ENCODE peak calls at places on chromosome 3, in four cellular contexts. V, H, W and A are unnamed samples.

GRCh38 chr3:14795996-14796395 is 22.8 kb upstream of the FGD5 start:
- ATAC-seq in V (no peak), W (no peak), H (no peak), A (no peak)

GRCh38 chr3:15367059-15367458 is 34.7 kb upstream of the SH3BP5 start:
- ATAC-seq in H (no peak), W (no peak), V (no peak), A (no peak)

GRCh38 chr3:127044996-127045395 is 62.1 kb downstream of the PLXNA1 start:
- ATAC-seq in W (peak; percentile 97), H (peak; percentile 67), V (peak; percentile 96), A (no peak)

GRCh38 chr3:188486126-188486525 is 332.2 kb downstream of the LPP start:
- ATAC-seq in H (no peak), W (no peak), V (no peak), A (no peak)

GRCh38 chr3:123667784-123668183 is 82.9 kb upstream of the HACD2 start:
- ATAC-seq in H (no peak), V (no peak), W (no peak), A (no peak)

GRCh38 chr3:4722103-4722502 is 229.0 kb downstream of the ITPR1 start:
- ATAC-seq in W (peak; percentile 94), H (peak; percentile 76), V (peak; percentile 87), A (no peak)

GRCh38 chr3:114644372-114644771 is 350.5 kb downstream of the TIGIT start:
- ATAC-seq in H (no peak), W (no peak), V (peak; percentile 63), A (no peak)

GRCh38 chr3:62525276-62525675 is 151.9 kb upstream of the FEZF2 start:
- ATAC-seq in H (no peak), W (no peak), V (no peak), A (no peak)

GRCh38 chr3:101913173-101913572 is 63.9 kb downstream of the NFKBIZ start:
- ATAC-seq in V (no peak), H (no peak), W (no peak), A (no peak)

GRCh38 chr3:8836096-8836495 is 66.7 kb upstream of the OXTR start:
- ATAC-seq in H (no peak), V (no peak), W (no peak), A (no peak)

GRCh38 chr3:102140116-102140515 is 290.8 kb downstream of the NFKBIZ start:
- ATAC-seq in H (no peak), W (no peak), V (no peak), A (no peak)

GRCh38 chr3:87127286-87127685 is 99.8 kb upstream of the CHMP2B start:
- ATAC-seq in V (no peak), W (no peak), H (no peak), A (no peak)

GRCh38 chr3:152185287-152185686 is 83.4 kb upstream of the MBNL1 start:
- ATAC-seq in W (no peak), V (no peak), H (no peak), A (no peak)

GRCh38 chr3:61650276-61650675 is 88.9 kb downstream of the PTPRG start:
- ATAC-seq in W (no peak), V (no peak), H (no peak), A (peak; percentile 83)

GRCh38 chr3:57910988-57911387 is 97.2 kb upstream of the FLNB start:
- ATAC-seq in W (no peak), H (peak; percentile 41), V (peak; percentile 74), A (no peak)

GRCh38 chr3:100992086-100993033 is 861 bp downstream of the ABI3BP start:
- ATAC-seq in V (no peak), H (peak; percentile 88), W (no peak), A (peak; percentile 60)

GRCh38 chr3:101423984-101424888 is 88.8 kb downstream of the SENP7 start:
- ATAC-seq in W (no peak), V (no peak), H (no peak), A (no peak)

GRCh38 chr3:85164446-85164845 is 205.7 kb downstream of the CADM2 start:
- ATAC-seq in W (no peak), V (no peak), H (no peak), A (no peak)

GRCh38 chr3:50177346-50177745 is 14.1 kb upstream of the GNAT1 start:
- ATAC-seq in V (no peak), W (no peak), H (no peak), A (no peak)

GRCh38 chr3:46348811-46349482 is 5.0 kb upstream of the CCR2 start:
- ATAC-seq in V (no peak), W (no peak), H (no peak), A (no peak)

GRCh38 chr3:78878789-78879515 is 888.8 kb downstream of the ROBO1 start:
- ATAC-seq in H (peak; percentile 79), V (no peak), W (no peak), A (no peak)

GRCh38 chr3:9878700-9879099 is 1.4 kb downstream of the CIDEC start:
- ATAC-seq in W (peak; percentile 26), V (peak; percentile 38), H (peak; percentile 98), A (no peak)

GRCh38 chr3:169041677-169042171 is 621.8 kb downstream of the MECOM start:
- ATAC-seq in H (peak; percentile 46), W (peak; percentile 81), V (peak; percentile 57), A (peak; percentile 66)

GRCh38 chr3:13504161-13504831 is 24.2 kb downstream of the HDAC11 start:
- ATAC-seq in V (peak; percentile 29), H (no peak), W (peak; percentile 31), A (no peak)

GRCh38 chr3:34198309-34198708 is 399.9 kb downstream of the PDCD6IP start:
- ATAC-seq in V (no peak), W (no peak), H (no peak), A (no peak)

DNA sequence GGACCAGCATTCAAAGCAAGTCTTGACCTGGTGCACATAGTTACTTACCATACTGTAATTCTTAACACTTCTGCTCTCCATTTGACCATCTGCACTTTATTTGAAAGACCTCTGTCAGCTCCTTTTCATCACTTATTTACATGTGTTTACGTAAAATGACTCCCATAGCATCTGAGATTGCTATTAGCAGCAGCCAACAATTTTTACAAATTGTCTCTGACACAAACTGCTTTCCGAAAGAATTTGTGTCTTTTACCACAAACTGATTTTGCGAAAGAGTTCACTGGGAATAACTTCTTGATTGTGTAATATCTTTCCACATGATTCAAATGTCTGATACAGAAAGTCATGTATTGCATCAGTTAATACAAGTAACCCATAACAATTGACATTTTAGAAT is 144.1 kb upstream of the PEX5L start:
- ATAC-seq in V (no peak), H (no peak), W (no peak), A (no peak)
- TF ChIP-seq POLR2AphosphoS5 in V (no peak), H (no peak), W (no peak), A (no peak)

GRCh38 chr3:51955175-51955892 is at the start of gene GPR62:
- ATAC-seq in H (no peak), V (peak; percentile 31), W (no peak), A (no peak)

GRCh38 chr3:51954713-51955112 is 468 bp upstream of the GPR62 start:
- ATAC-seq in W (no peak), H (no peak), V (no peak), A (no peak)

GRCh38 chr3:51954120-51954519 is 1.1 kb upstream of the GPR62 start:
- ATAC-seq in V (no peak), H (no peak), W (no peak), A (no peak)

GRCh38 chr3:51957520-51958205 is 2.5 kb downstream of the GPR62 start:
- ATAC-seq in W (no peak), H (no peak), V (no peak), A (no peak)

DNA sequence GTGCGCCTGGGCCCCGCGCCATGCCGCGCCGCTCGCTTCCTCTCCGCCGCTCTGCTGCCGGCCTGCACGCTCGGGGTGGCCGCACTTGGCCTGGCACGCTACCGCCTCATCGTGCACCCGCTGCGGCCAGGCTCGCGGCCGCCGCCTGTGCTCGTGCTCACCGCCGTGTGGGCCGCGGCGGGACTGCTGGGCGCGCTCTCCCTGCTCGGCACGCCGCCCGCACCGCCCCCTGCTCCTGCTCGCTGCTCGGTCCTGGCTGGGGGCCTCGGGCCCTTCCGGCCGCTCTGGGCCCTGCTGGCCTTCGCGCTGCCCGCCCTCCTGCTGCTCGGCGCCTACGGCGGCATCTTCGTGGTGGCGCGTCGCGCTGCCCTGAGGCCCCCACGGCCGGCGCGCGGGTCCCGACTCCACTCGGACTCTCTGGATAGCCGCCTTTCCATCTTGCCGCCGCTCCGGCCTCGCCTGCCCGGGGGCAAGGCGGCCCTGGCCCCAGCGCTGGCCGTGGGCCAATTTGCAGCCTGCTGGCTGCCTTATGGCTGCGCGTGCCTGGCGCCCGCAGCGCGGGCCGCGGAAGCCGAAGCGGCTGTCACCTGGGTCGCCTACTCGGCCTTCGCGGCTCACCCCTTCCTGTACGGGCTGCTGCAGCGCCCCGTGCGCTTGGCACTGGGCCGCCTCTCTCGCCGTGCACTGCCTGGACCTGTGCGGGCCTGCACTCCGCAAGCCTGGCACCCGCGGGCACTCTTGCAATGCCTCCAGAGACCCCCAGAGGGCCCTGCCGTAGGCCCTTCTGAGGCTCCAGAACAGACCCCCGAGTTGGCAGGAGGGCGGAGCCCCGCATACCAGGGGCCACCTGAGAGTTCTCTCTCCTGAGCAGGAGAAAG is 951 bp downstream of the GPR62 start:
- ATAC-seq in H (peak; percentile 18), V (peak; percentile 54), W (peak; percentile 29), A (peak; percentile 80)
- TF ChIP-seq POLR2A in H (no peak), V (no peak), W (no peak), A (no peak)

DNA sequence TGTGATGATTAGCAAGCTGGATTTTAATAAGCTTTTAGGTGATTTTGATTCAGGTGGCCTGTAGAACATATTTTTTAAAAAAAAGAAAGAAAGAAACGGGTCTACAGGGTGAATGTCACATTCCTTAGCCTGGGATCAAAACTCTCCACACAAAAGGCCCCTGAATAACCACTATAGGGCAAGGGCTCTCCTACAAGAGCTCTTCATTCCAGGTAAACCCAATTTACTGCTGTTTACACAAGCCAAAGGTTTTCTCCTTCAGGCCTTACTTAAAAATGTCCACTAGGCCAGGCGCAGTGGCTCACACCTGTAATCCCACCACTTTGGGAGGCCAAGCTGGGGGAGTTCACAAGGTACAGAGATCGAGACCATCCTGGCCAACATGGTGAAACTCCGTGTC is 8.3 kb downstream of the MSL2 start:
- ATAC-seq in V (no peak), W (no peak), H (no peak), A (no peak)
- TF ChIP-seq POLR2AphosphoS5 in V (no peak), W (no peak), H (no peak), A (no peak)

GRCh38 chr3:128070898-128071591 is 18.8 kb downstream of the SEC61A1 start:
- ATAC-seq in H (peak; percentile 3), V (no peak), W (no peak), A (no peak)
- TF ChIP-seq POLR2A in H (peak; percentile 47), V (no peak), W (no peak), A (no peak)